ENCODE peak calls at places on chromosomes 7 and 10, in six cellular contexts. I is GM12892, U is adrenal gland, J is suprapubic skin, B is vagina, Q is GM12891. A is an unnamed sample.

GRCh38 chr10:24979685-24980084 is 27.3 kb upstream of the PRTFDC1 start:
- DNase-seq in I (no peak), U (no peak), J (no peak), B (no peak), Q (no peak), A (no peak)

GRCh38 chr7:17144313-17144712 is 154.1 kb upstream of the AHR start:
- DNase-seq in I (no peak), U (no peak), J (no peak), B (no peak), Q (no peak), A (peak; percentile 11)

GRCh38 chr10:101840102-101840684 is 3.4 kb downstream of the KCNIP2 start:
- DNase-seq in I (no peak), U (no peak), J (no peak), B (no peak), Q (no peak), A (peak; percentile 55)

GRCh38 chr7:157689269-157690057 is 352.7 kb downstream of the DNAJB6 start:
- DNase-seq in I (no peak), U (no peak), J (no peak), B (no peak), Q (no peak), A (no peak)

GRCh38 chr7:66542528-66543373 is 85.9 kb upstream of the KCTD7 start:
- DNase-seq in I (no peak), U (peak; percentile 39), J (no peak), B (no peak), Q (no peak), A (no peak)

GRCh38 chr10:124081547-124082140 is 11.8 kb downstream of the CHST15 start:
- DNase-seq in I (no peak), U (no peak), J (no peak), B (no peak), Q (no peak), A (no peak)

GRCh38 chr7:80330434-80330833 is 181.4 kb downstream of the GNAT3 start:
- DNase-seq in I (no peak), U (no peak), J (no peak), B (no peak), Q (no peak), A (no peak)

GRCh38 chr7:123271231-123271630 is 71.5 kb upstream of the SLC13A1 start:
- DNase-seq in I (no peak), U (no peak), J (no peak), B (no peak), Q (no peak), A (no peak)

GRCh38 chr10:124498071-124498470 is 36.4 kb downstream of the LHPP start:
- DNase-seq in I (no peak), U (no peak), J (no peak), B (no peak), Q (no peak), A (no peak)

GRCh38 chr7:152330827-152331226 is 105.0 kb downstream of the KMT2C start:
- DNase-seq in I (no peak), U (no peak), J (no peak), B (no peak), Q (no peak), A (no peak)

GRCh38 chr7:41967156-41967555 is 264.3 kb upstream of the INHBA start:
- DNase-seq in I (no peak), U (peak; percentile 17), J (no peak), B (no peak), Q (no peak), A (no peak)

GRCh38 chr7:106598663-106599342 is 62.2 kb downstream of the CCDC71L start:
- DNase-seq in I (peak; percentile 27), U (peak; percentile 67), J (peak; percentile 71), B (no peak), Q (peak; percentile 30), A (peak; percentile 90)

GRCh38 chr7:116259821-116260440 is 49.6 kb downstream of the TES start:
- DNase-seq in I (no peak), U (no peak), J (no peak), B (no peak), Q (no peak), A (no peak)

GRCh38 chr7:359776-360361 is 69.9 kb downstream of the FOXL3 start:
- DNase-seq in I (no peak), U (no peak), J (no peak), B (no peak), Q (no peak), A (no peak)

GRCh38 chr7:107660381-107661080 is at the start of gene SLC26A4:
- DNase-seq in I (peak; percentile 13), U (no peak), J (no peak), B (no peak), Q (peak; percentile 29), A (peak; percentile 33)

GRCh38 chr7:111255576-111255975 is 164.6 kb downstream of the LRRN3 start:
- DNase-seq in I (no peak), U (no peak), J (no peak), B (no peak), Q (no peak), A (no peak)

GRCh38 chr7:136890379-136890778 is 21.9 kb downstream of the CHRM2 start:
- DNase-seq in I (no peak), U (no peak), J (no peak), B (no peak), Q (no peak), A (no peak)

GRCh38 chr10:67520924-67521520 is 175.0 kb downstream of the CTNNA3 start:
- DNase-seq in I (no peak), U (peak; percentile 38), J (no peak), B (no peak), Q (peak; percentile 11), A (peak; percentile 58)

GRCh38 chr7:129748710-129749109 is 137.2 kb downstream of the NRF1 start:
- DNase-seq in I (no peak), U (no peak), J (no peak), B (no peak), Q (no peak), A (no peak)

GRCh38 chr10:26448706-26449435 is 10.7 kb downstream of the APBB1IP start:
- DNase-seq in I (no peak), U (no peak), J (no peak), B (no peak), Q (no peak), A (no peak)

GRCh38 chr7:87287738-87288341 is 57.6 kb upstream of the CROT start:
- DNase-seq in I (no peak), U (no peak), J (no peak), B (no peak), Q (no peak), A (peak; percentile 20)

GRCh38 chr7:1938788-1939433 is 268.8 kb downstream of the ELFN1 start:
- DNase-seq in I (no peak), U (no peak), J (no peak), B (no peak), Q (no peak), A (no peak)

GRCh38 chr10:28171468-28172235 is 131.2 kb downstream of the MPP7 start:
- DNase-seq in I (no peak), U (peak; percentile 7), J (no peak), B (no peak), Q (no peak), A (peak; percentile 1)
- TF ChIP-seq POLR2A in I (no peak), U (no peak), J (no peak), B (no peak), Q (no peak), A (no peak)

DNA sequence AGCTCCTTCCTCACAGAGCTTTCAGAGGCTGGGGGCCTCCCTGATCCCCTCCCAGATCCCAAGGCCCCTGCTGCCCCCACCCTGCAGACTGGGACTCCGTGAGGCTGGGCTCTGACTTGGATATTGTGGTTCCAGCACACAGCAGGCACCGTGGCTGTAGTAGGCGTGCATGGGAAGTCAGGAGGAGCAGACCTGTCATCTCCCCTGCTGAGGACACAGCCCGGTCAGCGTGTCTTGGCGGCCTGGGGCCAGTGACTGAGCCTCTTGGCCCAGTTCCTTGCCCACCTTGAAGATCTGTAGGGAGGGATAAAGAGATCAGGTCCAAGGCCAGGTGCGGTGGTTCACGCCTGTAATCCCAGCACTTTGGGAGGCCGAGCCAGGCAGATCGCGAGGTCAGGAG is 121.9 kb upstream of the TNRC18 start:
- DNase-seq in I (no peak), U (no peak), J (no peak), B (no peak), Q (no peak), A (no peak)
- TF ChIP-seq POLR2A in I (no peak), U (no peak), J (no peak), B (no peak), Q (no peak), A (no peak)

GRCh38 chr10:35194471-35194870 is 67.8 kb downstream of the CREM start:
- DNase-seq in I (no peak), U (no peak), J (no peak), B (no peak), Q (no peak), A (no peak)

GRCh38 chr10:35195361-35196306 is 69.0 kb downstream of the CREM start:
- DNase-seq in I (no peak), U (peak; percentile 90), J (peak; percentile 81), B (no peak), Q (no peak), A (peak; percentile 77)

GRCh38 chr10:35191523-35191922 is 64.9 kb downstream of the CREM start:
- DNase-seq in I (no peak), U (peak; percentile 59), J (no peak), B (no peak), Q (no peak), A (no peak)

GRCh38 chr10:35192645-35193249 is 66.1 kb downstream of the CREM start:
- DNase-seq in I (no peak), U (peak; percentile 73), J (no peak), B (no peak), Q (no peak), A (no peak)

DNA sequence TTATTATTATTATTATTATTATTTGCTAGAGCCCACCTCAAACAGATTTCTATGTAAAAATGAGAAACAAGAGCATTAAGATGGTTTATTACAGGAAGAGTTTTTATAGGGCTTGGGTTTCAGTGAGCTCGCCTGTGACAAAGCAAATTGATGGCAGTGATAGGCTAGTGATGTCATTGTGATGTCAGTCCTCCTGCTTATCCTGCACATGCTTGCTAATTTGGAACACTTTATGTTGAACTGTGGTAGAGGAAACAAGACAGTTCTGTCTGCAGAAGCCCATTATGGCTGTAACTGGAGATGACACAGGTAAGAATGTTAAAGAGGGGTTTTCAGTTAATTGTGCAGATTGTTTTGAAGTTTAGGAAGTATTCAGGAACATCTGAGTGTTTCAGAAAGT is 68.3 kb downstream of the CREM start:
- DNase-seq in I (no peak), U (peak; percentile 40), J (no peak), B (no peak), Q (no peak), A (peak; percentile 78)
- TF ChIP-seq POLR2A in I (no peak), U (peak; percentile 70), J (no peak), B (no peak), Q (no peak), A (peak; percentile 39)

GRCh38 chr10:122112021-122112616 is 123.2 kb downstream of the TACC2 start:
- DNase-seq in I (no peak), U (no peak), J (no peak), B (no peak), Q (no peak), A (no peak)
- TF ChIP-seq POLR2A in I (no peak), U (no peak), J (no peak), B (no peak), Q (no peak), A (no peak)

A was measured in erythroblast.